ENCODE peak calls at places on chromosomes 6 and 20, in nine cellular contexts. B, K, U, J, O, X, P, Q and D are unnamed samples.

GRCh38 chr6:106586815-106587214 is 42.5 kb downstream of the RTN4IP1 start:
- DNase-seq in B (no peak), K (no peak), U (no peak), J (no peak), O (no peak), X (no peak), P (no peak), Q (no peak), D (no peak)

GRCh38 chr20:38075161-38075998 is 41.8 kb downstream of the RPRD1B start:
- DNase-seq in B (no peak), K (no peak), U (no peak), J (no peak), O (no peak), X (no peak), P (no peak), Q (no peak), D (no peak)

GRCh38 chr6:115610646-115611045 is 450.0 kb downstream of the FRK start:
- DNase-seq in B (no peak), K (no peak), U (no peak), J (no peak), O (no peak), X (no peak), P (no peak), Q (no peak), D (no peak)

GRCh38 chr6:69818223-69818930 is 21.6 kb upstream of the LMBRD1 start:
- DNase-seq in B (no peak), K (no peak), U (no peak), J (no peak), O (no peak), X (no peak), P (no peak), Q (no peak), D (no peak)

GRCh38 chr6:128713461-128713860 is 169.5 kb upstream of the LAMA2 start:
- DNase-seq in B (no peak), K (no peak), U (no peak), J (no peak), O (no peak), X (no peak), P (no peak), Q (peak; percentile 1), D (no peak)

GRCh38 chr6:45949256-45949655 is 66.4 kb downstream of the CLIC5 start:
- DNase-seq in B (no peak), K (no peak), U (no peak), J (no peak), O (no peak), X (no peak), P (no peak), Q (no peak), D (peak; percentile 25)

GRCh38 chr6:30646450-30647038 is 389 bp upstream of the C6orf136 start:
- DNase-seq in B (peak; percentile 95), K (peak; percentile 98), U (no peak), J (no peak), O (peak; percentile 93), X (peak; percentile 95), P (peak; percentile 92), Q (peak; percentile 45), D (peak; percentile 93)

GRCh38 chr6:169974663-169975062 is 223.2 kb downstream of the ERMARD start:
- DNase-seq in B (peak; percentile 3), K (no peak), U (no peak), J (no peak), O (no peak), X (no peak), P (no peak), Q (no peak), D (peak; percentile 49)

GRCh38 chr6:150547511-150548222 is 52.0 kb upstream of the PLEKHG1 start:
- DNase-seq in B (peak; percentile 67), K (no peak), U (no peak), J (no peak), O (no peak), X (no peak), P (no peak), Q (no peak), D (no peak)

GRCh38 chr6:3601570-3601969 is 144.7 kb upstream of the SLC22A23 start:
- DNase-seq in B (no peak), K (no peak), U (no peak), J (no peak), O (no peak), X (no peak), P (no peak), Q (no peak), D (no peak)

GRCh38 chr20:33703498-33704137 is 16.5 kb downstream of the PXMP4 start:
- DNase-seq in B (no peak), K (no peak), U (no peak), J (no peak), O (no peak), X (no peak), P (no peak), Q (no peak), D (no peak)

GRCh38 chr6:85428486-85428885 is 21.4 kb upstream of the NT5E start:
- DNase-seq in B (no peak), K (no peak), U (no peak), J (no peak), O (no peak), X (no peak), P (no peak), Q (no peak), D (no peak)

GRCh38 chr6:16669227-16669626 is 92.0 kb downstream of the ATXN1 start:
- DNase-seq in B (no peak), K (no peak), U (no peak), J (no peak), O (no peak), X (peak; percentile 34), P (no peak), Q (no peak), D (no peak)

GRCh38 chr6:122033564-122034181 is 365.8 kb upstream of the HSF2 start:
- DNase-seq in B (no peak), K (no peak), U (peak; percentile 12), J (peak; percentile 18), O (no peak), X (no peak), P (no peak), Q (peak; percentile 37), D (no peak)
- H3K4me1 ChIP-seq in B (no peaks in the 10 kb centered on the region), K (no peaks in the 10 kb centered on the region), U (no peaks in the 10 kb centered on the region), J (peaks cover 3% of the 10 kb centered on the region), O (no peaks in the 10 kb centered on the region), X (no peaks in the 10 kb centered on the region), P (no peaks in the 10 kb centered on the region), Q (peaks cover 4% of the 10 kb centered on the region), D (no peaks in the 10 kb centered on the region)

DNA sequence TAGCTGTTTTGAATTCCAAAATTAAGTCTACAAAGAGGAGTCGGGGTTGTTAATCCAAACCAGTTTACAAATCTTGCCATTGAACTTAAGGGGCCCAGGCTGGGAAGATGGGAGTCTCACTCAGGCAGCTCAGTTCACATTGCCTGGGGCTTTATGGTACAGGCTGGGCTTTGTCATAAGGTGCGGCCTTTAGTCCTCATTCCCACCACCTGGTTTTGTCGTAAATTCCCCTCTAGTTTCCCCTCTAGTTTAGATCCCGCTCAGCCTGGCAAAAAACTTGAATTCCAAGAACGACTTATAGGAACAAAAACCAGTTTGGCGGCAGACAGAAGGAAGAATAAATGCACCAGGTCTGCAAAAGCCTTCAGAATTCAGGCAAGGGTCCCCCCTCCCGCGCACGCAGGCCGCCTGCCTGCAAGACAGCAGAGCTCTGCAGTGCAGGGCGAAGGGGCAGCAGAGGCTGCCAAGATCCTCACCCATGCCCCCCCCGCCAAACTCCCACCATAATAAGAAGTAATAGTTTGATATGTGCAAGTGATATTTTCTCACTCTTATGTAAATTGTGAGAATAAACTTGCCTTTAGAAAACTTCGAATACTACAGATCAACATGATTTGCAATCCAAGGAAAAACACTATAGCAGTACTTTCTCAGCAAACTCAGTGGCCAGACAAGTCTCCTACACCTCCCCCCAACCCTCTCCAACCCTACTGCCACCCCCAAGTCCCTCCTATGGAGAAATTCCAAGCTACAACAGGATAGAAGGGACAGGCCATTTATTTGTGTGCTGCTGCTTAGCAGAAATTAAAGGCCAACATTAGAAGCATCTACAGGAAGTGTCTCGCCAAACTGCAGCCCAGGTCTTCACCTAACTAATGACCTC is 4.0 kb downstream of the BMP7 start:
- DNase-seq in B (no peak), K (no peak), U (no peak), J (no peak), O (no peak), X (no peak), P (no peak), Q (no peak), D (no peak)
- H3K27ac ChIP-seq in B (no peak overlapping the region), K (no peak overlapping the region), U (no peak overlapping the region), J (no peak overlapping the region), O (no peak overlapping the region), X (no peak overlapping the region), P (no peak overlapping the region), Q (no peak overlapping the region), D (no peak overlapping the region)

DNA sequence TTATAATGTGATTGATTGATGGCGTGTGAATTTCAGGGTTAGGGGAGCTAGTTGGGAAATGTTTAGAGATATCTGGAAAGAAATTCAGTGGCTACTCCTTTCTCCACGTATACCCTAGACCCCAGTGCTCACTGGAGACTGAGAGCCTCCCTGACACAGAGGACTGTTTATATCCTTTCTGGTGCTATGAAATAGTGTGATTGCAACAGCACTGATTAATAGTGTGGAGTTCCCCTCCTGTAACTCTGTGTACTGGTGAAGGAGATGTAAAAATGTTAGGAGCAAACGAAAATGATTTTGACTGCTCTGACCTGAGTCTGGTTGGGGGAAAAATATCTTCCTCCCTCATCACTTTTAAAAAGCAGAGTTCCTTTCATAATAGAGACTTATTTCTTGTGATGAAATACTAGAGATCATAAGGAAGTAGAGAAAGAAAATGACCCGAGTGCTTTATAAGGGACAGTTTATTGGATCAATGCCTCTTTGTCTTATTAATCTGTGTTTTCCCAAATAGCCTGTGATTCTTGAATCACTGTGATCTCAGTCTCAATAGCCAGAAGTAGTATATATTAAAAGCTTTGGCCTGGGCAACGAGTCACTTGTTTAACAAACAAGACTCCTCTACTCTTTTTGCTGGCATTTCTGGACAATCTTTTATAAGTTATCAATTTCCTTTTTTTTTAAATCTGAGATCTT is 92.3 kb downstream of the RNF182 start:
- DNase-seq in B (no peak), K (no peak), U (no peak), J (no peak), O (no peak), X (no peak), P (no peak), Q (no peak), D (no peak)
- H3K4me1 ChIP-seq in B (no peaks in the 10 kb centered on the region), K (no peaks in the 10 kb centered on the region), U (no peaks in the 10 kb centered on the region), J (no peaks in the 10 kb centered on the region), O (no peaks in the 10 kb centered on the region), X (no peaks in the 10 kb centered on the region), P (no peaks in the 10 kb centered on the region), Q (no peaks in the 10 kb centered on the region), D (no peaks in the 10 kb centered on the region)

DNA sequence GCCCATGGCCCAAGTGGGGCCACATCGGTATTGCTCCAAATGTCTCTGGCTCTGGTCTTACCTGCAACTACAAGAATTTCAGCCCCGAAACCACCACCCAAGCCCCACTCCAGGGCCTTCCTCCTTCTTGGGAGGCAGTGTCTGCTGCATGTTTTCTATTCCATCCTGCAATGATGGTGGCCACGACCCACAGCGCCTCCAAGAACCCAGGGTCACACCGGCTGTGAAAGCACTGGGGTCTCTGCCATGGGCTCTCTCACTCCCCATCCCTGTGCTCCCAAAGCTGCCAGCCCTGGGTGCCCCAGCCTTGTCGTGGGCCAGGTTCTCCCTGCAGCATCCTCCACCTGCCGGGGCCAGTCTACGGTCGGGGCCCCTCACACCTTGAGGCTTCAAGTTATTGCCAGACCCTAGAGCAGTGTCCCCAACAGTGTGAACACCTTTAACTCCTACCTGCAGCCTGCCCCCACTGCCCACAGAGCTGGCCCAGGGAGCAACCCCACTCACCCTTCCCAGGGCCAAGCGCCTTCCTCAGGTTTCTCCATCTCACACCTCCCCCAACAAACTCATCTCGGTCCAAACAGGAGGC is 115.4 kb downstream of the JPH2 start:
- DNase-seq in B (no peak), K (no peak), U (no peak), J (no peak), O (no peak), X (peak; percentile 16), P (no peak), Q (no peak), D (no peak)
- H3K27ac ChIP-seq in B (no peak overlapping the region), K (no peak overlapping the region), U (peak overlapping the region; percentile 97), J (no peak overlapping the region), O (no peak overlapping the region), X (no peak overlapping the region), P (no peak overlapping the region), Q (no peak overlapping the region), D (no peak overlapping the region)